ENCODE peak calls at places on chromosomes 1 and 21, in eight cellular contexts. W is astrocyte, D is left ventricle myocardium inferior, B is prostate gland, X is adipocyte, Y is adrenal gland, I is transverse colon, T is IMR-90. Z is an unnamed sample.
A peak's percentile ranks its signal among the peaks of the same experiment; 100 is the strongest.

GRCh38 chr1:222613627-222614026 is 4.3 kb upstream of the MIA3 start:
- DNase-seq in B (no peak), D (no peak), T (no peak), W (no peak), I (no peak), Y (no peak), X (no peak), Z (no peak)

GRCh38 chr1:98053471-98054366 is 132.9 kb upstream of the DPYD start:
- DNase-seq in T (peak; percentile 65), Y (peak; percentile 60), D (peak; percentile 55), B (peak; percentile 17), W (peak; percentile 71), I (peak; percentile 32), X (peak; percentile 90), Z (peak; percentile 78)

GRCh38 chr1:155010211-155010918 is 7.8 kb downstream of the ZBTB7B start:
- DNase-seq in B (no peak), I (no peak), X (no peak), Y (no peak), T (no peak), W (no peak), D (no peak), Z (no peak)

GRCh38 chr1:30892671-30893073 is 15.9 kb downstream of the SDC3 start:
- DNase-seq in W (no peak), B (no peak), I (no peak), X (no peak), Y (peak; percentile 84), T (no peak), D (no peak), Z (no peak)

GRCh38 chr1:193479187-193479586 is 292.8 kb upstream of the B3GALT2 start:
- DNase-seq in X (no peak), Y (peak; percentile 12), I (peak; percentile 60), T (no peak), W (no peak), D (no peak), B (no peak), Z (no peak)

GRCh38 chr1:31587720-31588423 is 11.6 kb downstream of the TINAGL1 start:
- DNase-seq in B (peak; percentile 39), W (no peak), X (peak; percentile 72), Y (peak; percentile 81), D (peak; percentile 74), T (no peak), I (peak; percentile 84), Z (peak; percentile 59)

GRCh38 chr1:170017478-170017877 is 57.0 kb downstream of the KIFAP3 start:
- DNase-seq in D (no peak), T (no peak), Y (no peak), I (no peak), W (no peak), B (no peak), X (no peak), Z (no peak)

GRCh38 chr1:72063364-72063763 is 219.0 kb downstream of the NEGR1 start:
- DNase-seq in Y (no peak), W (peak; percentile 0), X (no peak), B (no peak), D (no peak), T (peak; percentile 13), I (no peak), Z (no peak)

GRCh38 chr1:226444901-226445300 is 37.0 kb upstream of the PARP1 start:
- DNase-seq in B (no peak), W (no peak), I (peak; percentile 57), T (no peak), X (no peak), Y (no peak), D (no peak), Z (no peak)

GRCh38 chr21:35923971-35924370 is 136.4 kb downstream of the SETD4 start:
- DNase-seq in B (no peak), X (no peak), I (no peak), T (no peak), Y (no peak), D (no peak), W (no peak), Z (no peak)

GRCh38 chr1:211695135-211695816 is 19.9 kb upstream of the NEK2 start:
- DNase-seq in D (no peak), Y (no peak), T (no peak), X (no peak), B (no peak), W (no peak), I (no peak), Z (no peak)

GRCh38 chr1:241225741-241226140 is 131.3 kb downstream of the RGS7 start:
- DNase-seq in T (no peak), X (no peak), W (no peak), D (no peak), I (no peak), B (no peak), Y (no peak), Z (no peak)

GRCh38 chr1:36326499-36326898 is 3.1 kb upstream of the EVA1B start:
- DNase-seq in B (no peak), W (no peak), I (no peak), D (no peak), X (no peak), T (no peak), Y (no peak), Z (no peak)

GRCh38 chr1:36323636-36324321 is at the start of gene EVA1B:
- DNase-seq in Y (peak; percentile 75), T (peak; percentile 82), X (peak; percentile 92), B (peak; percentile 66), I (peak; percentile 79), W (peak; percentile 75), D (peak; percentile 89), Z (peak; percentile 39)

GRCh38 chr1:36322786-36323635 is 434 bp downstream of the EVA1B start:
- DNase-seq in B (no peak), T (peak; percentile 59), I (peak; percentile 56), D (peak; percentile 53), X (peak; percentile 77), Y (peak; percentile 33), W (peak; percentile 30), Z (no peak)

GRCh38 chr1:36322085-36322785 is 1.2 kb downstream of the EVA1B start:
- DNase-seq in D (no peak), T (no peak), B (no peak), I (no peak), Y (no peak), W (no peak), X (peak; percentile 46), Z (no peak)

DNA sequence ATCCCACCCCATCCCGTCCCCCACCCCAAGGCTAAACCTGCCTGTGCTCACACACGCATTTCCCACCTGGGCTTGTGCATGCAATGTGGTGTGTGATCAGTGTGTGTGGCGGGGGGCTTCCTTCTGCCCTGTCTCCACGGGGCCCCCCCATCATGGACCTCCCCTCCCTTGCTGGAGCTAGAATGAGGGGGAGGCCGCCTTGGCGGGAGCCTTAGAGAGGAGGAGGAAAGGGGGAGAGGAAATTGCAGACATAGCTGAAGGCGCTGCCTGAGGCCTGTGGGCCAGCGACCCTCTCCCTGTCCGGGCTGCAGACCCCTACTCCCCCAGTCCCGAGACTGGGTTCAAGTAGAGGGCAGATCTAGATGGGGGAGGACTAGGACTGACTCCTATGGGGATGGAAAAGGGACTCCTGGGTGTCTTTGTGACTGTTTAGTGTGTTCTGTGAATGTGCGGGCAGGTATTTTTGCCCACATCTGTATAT is 917 bp upstream of the EVA1B start:
- DNase-seq in B (no peak), T (no peak), Y (no peak), X (no peak), W (no peak), I (no peak), D (no peak), Z (no peak)
- H3K4me3 ChIP-seq in B (peak overlapping the region; percentile 47), T (no peak overlapping the region), Y (no peak overlapping the region), X (peak overlapping the region; percentile 82), W (no peak overlapping the region), I (no peak overlapping the region), D (peak overlapping the region; percentile 83), Z (no peak overlapping the region)

GRCh38 chr1:216927111-216927510 is 203.9 kb upstream of the ESRRG start:
- DNase-seq in D (no peak), Y (no peak), X (no peak), W (no peak), T (no peak), B (no peak), I (no peak), Z (no peak)
- H3K36me3 ChIP-seq in D (no peaks in the 10 kb centered on the region), Y (no peaks in the 10 kb centered on the region), X (no peaks in the 10 kb centered on the region), W (no peaks in the 10 kb centered on the region), T (no peaks in the 10 kb centered on the region), B (no peaks in the 10 kb centered on the region), I (no peaks in the 10 kb centered on the region), Z (no peaks in the 10 kb centered on the region)

GRCh38 chr1:47761201-47761930 is 235.8 kb downstream of the TRABD2B start:
- DNase-seq in Y (no peak), B (no peak), X (no peak), T (no peak), D (no peak), I (no peak), W (no peak), Z (no peak)

GRCh38 chr1:47761974-47762373 is 235.2 kb downstream of the TRABD2B start:
- DNase-seq in T (no peak), I (no peak), X (no peak), D (no peak), Y (no peak), W (no peak), B (no peak), Z (no peak)

GRCh38 chr1:47760248-47760629 is 236.9 kb downstream of the TRABD2B start:
- DNase-seq in T (no peak), Y (no peak), W (no peak), X (no peak), I (no peak), B (no peak), D (no peak), Z (no peak)

GRCh38 chr1:47758341-47759237 is 238.6 kb downstream of the TRABD2B start:
- DNase-seq in D (no peak), W (no peak), B (no peak), Y (peak; percentile 19), I (no peak), T (no peak), X (no peak), Z (peak; percentile 17)

DNA sequence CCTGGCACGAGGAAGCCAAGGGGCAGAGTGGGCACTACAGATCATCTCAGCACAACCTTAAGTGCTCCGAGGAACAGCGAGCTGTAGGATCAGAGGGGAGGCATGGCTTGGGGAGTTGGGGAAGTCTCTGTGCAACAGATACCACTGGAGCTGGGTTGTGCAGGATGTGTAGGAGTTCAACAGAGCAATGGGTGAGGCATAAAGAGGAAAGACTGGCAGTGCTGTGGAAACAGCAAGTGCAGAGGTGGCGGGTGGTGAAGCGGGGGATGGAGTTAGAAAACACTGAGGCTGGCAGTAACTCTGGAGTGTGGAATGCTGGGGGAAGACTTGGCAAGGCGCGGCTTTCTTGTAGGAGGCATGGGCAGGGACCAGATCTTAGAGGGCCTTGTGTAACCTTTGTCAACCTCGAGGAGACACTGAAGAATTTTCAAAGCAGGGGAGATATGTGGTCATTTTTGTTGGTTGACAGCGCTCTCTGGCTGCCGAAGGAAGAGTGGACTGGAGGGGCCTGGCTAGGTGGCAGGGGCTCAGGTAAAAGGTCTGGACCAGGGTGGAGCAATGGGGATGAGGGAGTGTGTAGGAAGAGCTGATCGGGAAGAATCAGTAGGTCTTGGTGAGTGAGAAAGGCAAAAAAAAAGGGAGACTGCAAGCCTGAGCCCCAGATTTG is 237.5 kb downstream of the TRABD2B start:
- DNase-seq in T (no peak), I (peak; percentile 3), X (no peak), B (no peak), Y (no peak), W (no peak), D (no peak), Z (no peak)
- H3K4me3 ChIP-seq in T (no peak overlapping the region), I (no peak overlapping the region), X (no peak overlapping the region), B (no peak overlapping the region), Y (no peak overlapping the region), W (no peak overlapping the region), D (no peak overlapping the region), Z (no peak overlapping the region)

DNA sequence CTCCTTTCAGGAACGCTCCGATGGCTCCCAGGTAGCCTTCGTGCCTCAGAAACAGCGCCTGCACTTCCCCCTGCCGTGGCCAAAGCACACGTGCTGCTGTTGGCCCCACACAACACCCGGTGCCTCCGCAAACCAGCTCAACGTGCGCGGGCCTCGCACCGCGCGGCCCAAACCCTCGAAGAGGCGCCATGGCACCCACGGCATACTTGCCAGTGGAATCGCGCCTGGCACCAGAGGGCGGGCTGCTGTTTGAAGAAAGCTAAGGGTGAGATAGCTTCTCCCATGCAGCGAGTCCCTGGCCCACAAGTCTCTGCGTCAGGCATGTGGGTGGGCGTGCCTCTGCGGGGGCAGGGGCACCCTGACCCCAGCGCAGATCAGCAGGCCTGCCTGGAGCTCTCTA is 7.9 kb downstream of the PANK4 start:
- DNase-seq in W (no peak), B (no peak), D (no peak), T (no peak), Y (no peak), X (no peak), I (no peak), Z (no peak)
- H3K36me3 ChIP-seq in W (peaks cover 4% of the 10 kb centered on the region), B (peaks cover 31% of the 10 kb centered on the region), D (peaks cover 80% of the 10 kb centered on the region), T (peaks cover 71% of the 10 kb centered on the region), Y (peaks cover 78% of the 10 kb centered on the region), X (peaks cover 62% of the 10 kb centered on the region), I (no peaks in the 10 kb centered on the region), Z (peaks cover 10% of the 10 kb centered on the region)

Z was measured in MG63.